ENCODE peak calls at places on chromosomes 13 and 19, in ten cellular contexts. Z is CD8-positive, alpha-beta memory T cell; G is gastrocnemius medialis; C is mucosa of gallbladder; S is stimulated activated CD4-positive, alpha-beta T cell treated with anti-CD3 and anti-CD28 coated beads, TNF-alpha, amount 100 ng/mL, for 48 hours; W is NCI-H1092; L is amygdala; R is HTR-8/SVneo; O is neural crest cell; N is breast epithelium. K is an unnamed sample.

GRCh38 chr13:28494861-28495585 is at the start of gene FLT1:
- DNase-seq in Z (no peak), G (peak), C (peak), S (peak), W (no peak), L (no peak), R (no peak), O (peak), N (no peak), K (no peak)

GRCh38 chr19:16836115-16836905 is 7.1 kb downstream of the SIN3B start:
- DNase-seq in Z (no peak), G (no peak), C (no peak), S (no peak), W (no peak), L (no peak), R (no peak), O (no peak), N (peak), K (no peak)

GRCh38 chr19:12202250-12202649 is 39.4 kb downstream of the ZNF136 start:
- DNase-seq in Z (peak), G (no peak), C (peak), S (peak), W (no peak), L (no peak), R (no peak), O (no peak), N (no peak), K (no peak)

GRCh38 chr19:38697641-38698071 is 46.6 kb downstream of the CAPN12 start:
- DNase-seq in Z (no peak), G (no peak), C (no peak), S (no peak), W (no peak), L (no peak), R (no peak), O (no peak), N (no peak), K (no peak)

GRCh38 chr13:111664696-111665095 is 344.3 kb downstream of the TEX29 start:
- DNase-seq in Z (no peak), G (no peak), C (no peak), S (no peak), W (no peak), L (no peak), R (no peak), O (no peak), N (no peak), K (no peak)

GRCh38 chr19:7509625-7510024 is 6.3 kb upstream of the ZNF358 start:
- DNase-seq in Z (no peak), G (no peak), C (no peak), S (no peak), W (no peak), L (no peak), R (no peak), O (no peak), N (no peak), K (no peak)

GRCh38 chr13:111567637-111568036 is 247.2 kb downstream of the TEX29 start:
- DNase-seq in Z (no peak), G (no peak), C (no peak), S (no peak), W (no peak), L (no peak), R (no peak), O (no peak), N (no peak), K (no peak)

GRCh38 chr19:35013820-35014754 is 14.0 kb downstream of the GRAMD1A start:
- DNase-seq in Z (peak), G (no peak), C (peak), S (no peak), W (no peak), L (no peak), R (no peak), O (no peak), N (no peak), K (no peak)

GRCh38 chr19:5718579-5719273 is 1.2 kb downstream of the LONP1 start:
- DNase-seq in Z (no peak), G (no peak), C (no peak), S (peak), W (no peak), L (no peak), R (peak), O (no peak), N (no peak), K (no peak)

GRCh38 chr13:98143601-98144500 is 957 bp downstream of the FARP1 start:
- DNase-seq in Z (no peak), G (peak), C (no peak), S (no peak), W (no peak), L (no peak), R (no peak), O (peak), N (no peak), K (no peak)

GRCh38 chr19:20072936-20073335 is 4.9 kb upstream of the ZNF90 start:
- DNase-seq in Z (no peak), G (no peak), C (no peak), S (no peak), W (no peak), L (no peak), R (no peak), O (no peak), N (no peak), K (no peak)

GRCh38 chr13:75217949-75218348 is 264.0 kb downstream of the TBC1D4 start:
- DNase-seq in Z (no peak), G (no peak), C (no peak), S (no peak), W (no peak), L (no peak), R (peak), O (no peak), N (no peak), K (no peak)

GRCh38 chr13:64709079-64709478 is 2521.1 kb downstream of the PCDH9 start:
- DNase-seq in Z (no peak), G (no peak), C (no peak), S (no peak), W (no peak), L (no peak), R (no peak), O (no peak), N (no peak), K (no peak)

GRCh38 chr19:39833464-39834286 is at the start of gene DYRK1B:
- DNase-seq in Z (peak), G (peak), C (peak), S (peak), W (peak), L (peak), R (peak), O (peak), N (peak), K (peak)

GRCh38 chr19:1510442-1510806 is 2.4 kb downstream of the ADAMTSL5 start:
- DNase-seq in Z (no peak), G (no peak), C (no peak), S (no peak), W (no peak), L (no peak), R (no peak), O (no peak), N (no peak), K (no peak)

GRCh38 chr19:6354098-6354674 is 7.1 kb upstream of the CLPP start:
- DNase-seq in Z (no peak), G (no peak), C (no peak), S (no peak), W (no peak), L (no peak), R (no peak), O (no peak), N (no peak), K (no peak)

GRCh38 chr19:45547965-45548609 is 36.5 kb downstream of the OPA3 start:
- DNase-seq in Z (no peak), G (no peak), C (no peak), S (no peak), W (no peak), L (no peak), R (no peak), O (no peak), N (peak), K (no peak)

K was measured in thoracic aorta.